ENCODE peak calls at places on chromosomes 3 and 15, in five cellular contexts. One of them, this sample, is unnamed.
A peak's percentile ranks its signal among the peaks of the same experiment; 100 is the strongest.

GRCh38 chr15:78767331-78767951 is 43.8 kb downstream of the ADAMTS7 start:
- DNase-seq in pons: no peak
- DNase-seq in amniotic stem cell: no peak
- DNase-seq in A549: no peak
- DNase-seq in AG20443: no peak
- DNase-seq in this sample: no peak

GRCh38 chr3:129620828-129621605 is 14.5 kb upstream of the PLXND1 start:
- DNase-seq in pons: no peak
- DNase-seq in amniotic stem cell: no peak
- DNase-seq in A549: no peak
- DNase-seq in AG20443: no peak
- DNase-seq in this sample: no peak

GRCh38 chr15:29994284-29994683 is 88.5 kb upstream of the GOLGA8J start:
- DNase-seq in pons: no peak
- DNase-seq in amniotic stem cell: no peak
- DNase-seq in A549: no peak
- DNase-seq in AG20443: no peak
- DNase-seq in this sample: no peak

GRCh38 chr15:66156310-66156975 is 97.1 kb downstream of the MEGF11 start:
- DNase-seq in pons: no peak
- DNase-seq in amniotic stem cell: no peak
- DNase-seq in A549: no peak
- DNase-seq in AG20443: no peak
- DNase-seq in this sample: no peak

GRCh38 chr15:64286473-64286872 is 69.5 kb downstream of the CSNK1G1 start:
- DNase-seq in pons: no peak
- DNase-seq in amniotic stem cell: no peak
- DNase-seq in A549: no peak
- DNase-seq in AG20443: no peak
- DNase-seq in this sample: no peak

GRCh38 chr3:141242035-141242721 is 10.6 kb downstream of the PXYLP1 start:
- DNase-seq in pons: no peak
- DNase-seq in amniotic stem cell: no peak
- DNase-seq in A549: no peak
- DNase-seq in AG20443: peak; percentile 66
- DNase-seq in this sample: no peak

GRCh38 chr3:54262943-54263342 is 140.6 kb downstream of the CACNA2D3 start:
- DNase-seq in pons: no peak
- DNase-seq in amniotic stem cell: no peak
- DNase-seq in A549: no peak
- DNase-seq in AG20443: no peak
- DNase-seq in this sample: no peak

GRCh38 chr3:89059201-89059600 is 48.2 kb upstream of the EPHA3 start:
- DNase-seq in pons: no peak
- DNase-seq in amniotic stem cell: no peak
- DNase-seq in A549: no peak
- DNase-seq in AG20443: peak; percentile 91
- DNase-seq in this sample: no peak

GRCh38 chr15:98360031-98360430 is 288.3 kb upstream of the IGF1R start:
- DNase-seq in pons: no peak
- DNase-seq in amniotic stem cell: no peak
- DNase-seq in A549: no peak
- DNase-seq in AG20443: no peak
- DNase-seq in this sample: no peak

GRCh38 chr3:150737874-150738679 is 24.9 kb downstream of the SIAH2 start:
- DNase-seq in pons: no peak
- DNase-seq in amniotic stem cell: no peak
- DNase-seq in A549: no peak
- DNase-seq in AG20443: peak; percentile 42
- DNase-seq in this sample: peak; percentile 26

GRCh38 chr15:50824507-50824906 is 59.0 kb upstream of the SPPL2A start:
- DNase-seq in pons: no peak
- DNase-seq in amniotic stem cell: no peak
- DNase-seq in A549: no peak
- DNase-seq in AG20443: no peak
- DNase-seq in this sample: no peak

GRCh38 chr15:27545494-27546255 is 553.4 kb downstream of the OCA2 start:
- DNase-seq in pons: no peak
- DNase-seq in amniotic stem cell: no peak
- DNase-seq in A549: no peak
- DNase-seq in AG20443: no peak
- DNase-seq in this sample: peak; percentile 31

GRCh38 chr3:48398701-48399386 is 26.8 kb downstream of the FBXW12 start:
- DNase-seq in pons: no peak
- DNase-seq in amniotic stem cell: no peak
- DNase-seq in A549: no peak
- DNase-seq in AG20443: no peak
- DNase-seq in this sample: no peak

GRCh38 chr3:148269816-148270215 is 427.9 kb upstream of the AGTR1 start:
- DNase-seq in pons: peak; percentile 98
- DNase-seq in amniotic stem cell: no peak
- DNase-seq in A549: no peak
- DNase-seq in AG20443: no peak
- DNase-seq in this sample: no peak

GRCh38 chr3:60010778-60011177 is 961.0 kb upstream of the CFAP20DC start:
- DNase-seq in pons: no peak
- DNase-seq in amniotic stem cell: no peak
- DNase-seq in A549: no peak
- DNase-seq in AG20443: no peak
- DNase-seq in this sample: no peak

GRCh38 chr3:127211118-127212060 is 18.5 kb downstream of the PRR23E start:
- DNase-seq in pons: no peak
- DNase-seq in amniotic stem cell: no peak
- DNase-seq in A549: no peak
- DNase-seq in AG20443: peak; percentile 7
- DNase-seq in this sample: no peak

GRCh38 chr3:96201463-96201862 is 612.9 kb upstream of the EPHA6 start:
- DNase-seq in pons: no peak
- DNase-seq in amniotic stem cell: no peak
- DNase-seq in A549: no peak
- DNase-seq in AG20443: no peak
- DNase-seq in this sample: no peak

GRCh38 chr3:147189016-147189415 is 217.3 kb downstream of the ZIC4 start:
- DNase-seq in pons: no peak
- DNase-seq in amniotic stem cell: no peak
- DNase-seq in A549: no peak
- DNase-seq in AG20443: no peak
- DNase-seq in this sample: no peak